ENCODE peak calls at places on chromosomes 16 and 17, in five cellular contexts. T, O, D, Y and X are unnamed samples.
A peak's percentile ranks its signal among the peaks of the same experiment; 100 is the strongest.

GRCh38 chr17:82528484-82529265 is 9.1 kb downstream of the FOXK2 start:
- DNase-seq in T (peak; percentile 94), D (no peak), O (no peak), Y (no peak), X (peak; percentile 77)

GRCh38 chr16:12271006-12271405 is 294.5 kb downstream of the SNX29 start:
- DNase-seq in Y (no peak), T (no peak), D (no peak), O (no peak), X (no peak)

GRCh38 chr17:31803494-31804213 is 55.4 kb downstream of the COPRS start:
- DNase-seq in O (no peak), D (no peak), Y (no peak), T (no peak), X (no peak)

GRCh38 chr16:12511308-12511707 is 292.4 kb downstream of the CPPED1 start:
- DNase-seq in O (no peak), Y (no peak), T (no peak), D (no peak), X (no peak)

GRCh38 chr17:246851-247421 is 65.5 kb upstream of the DOC2B start:
- DNase-seq in Y (no peak), D (no peak), T (peak; percentile 6), O (no peak), X (peak; percentile 41)

GRCh38 chr17:72378414-72379395 is 257.9 kb downstream of the SOX9 start:
- DNase-seq in T (no peak), D (no peak), Y (no peak), O (no peak), X (no peak)

GRCh38 chr17:46736100-46736499 is 82.4 kb downstream of the WNT3 start:
- DNase-seq in D (no peak), Y (no peak), T (no peak), O (no peak), X (no peak)

GRCh38 chr17:40173091-40173777 is 4.0 kb upstream of the RAPGEFL1 start:
- DNase-seq in O (no peak), T (no peak), D (no peak), Y (no peak), X (no peak)

GRCh38 chr17:48113201-48113676 is 5.7 kb downstream of the SNX11 start:
- DNase-seq in O (no peak), T (no peak), Y (peak; percentile 49), D (no peak), X (peak; percentile 66)

GRCh38 chr17:33667052-33667509 is 374.0 kb upstream of the ASIC2 start:
- DNase-seq in D (no peak), Y (no peak), O (no peak), T (no peak), X (no peak)

GRCh38 chr16:84058211-84058610 is 15.6 kb upstream of the SLC38A8 start:
- DNase-seq in D (no peak), O (no peak), Y (no peak), T (no peak), X (no peak)

GRCh38 chr17:7363311-7363710 is 8.4 kb downstream of the TMEM95 start:
- DNase-seq in Y (no peak), O (no peak), T (no peak), D (no peak), X (no peak)

GRCh38 chr16:85690469-85691064 is 1.8 kb upstream of the GINS2 start:
- DNase-seq in T (no peak), D (no peak), O (no peak), Y (no peak), X (peak; percentile 41)

GRCh38 chr17:46764709-46765401 is 53.6 kb downstream of the WNT3 start:
- DNase-seq in T (peak; percentile 77), O (peak; percentile 27), D (no peak), Y (no peak), X (peak; percentile 88)

GRCh38 chr16:3640632-3641501 is 13.6 kb upstream of the DNASE1 start:
- DNase-seq in T (no peak), O (no peak), D (no peak), Y (no peak), X (no peak)

GRCh38 chr16:75176926-75177325 is 28.6 kb downstream of the ZFP1 start:
- DNase-seq in D (no peak), Y (no peak), T (no peak), O (no peak), X (no peak)

GRCh38 chr16:75172578-75172977 is 24.3 kb downstream of the ZFP1 start:
- DNase-seq in D (no peak), O (no peak), T (no peak), Y (no peak), X (no peak)

GRCh38 chr16:75169899-75170405 is 21.6 kb downstream of the ZFP1 start:
- DNase-seq in Y (no peak), O (no peak), D (no peak), T (no peak), X (no peak)

GRCh38 chr16:75179208-75179607 is 27.8 kb downstream of the CTRB2 start:
- DNase-seq in Y (no peak), D (no peak), T (no peak), O (no peak), X (no peak)

DNA sequence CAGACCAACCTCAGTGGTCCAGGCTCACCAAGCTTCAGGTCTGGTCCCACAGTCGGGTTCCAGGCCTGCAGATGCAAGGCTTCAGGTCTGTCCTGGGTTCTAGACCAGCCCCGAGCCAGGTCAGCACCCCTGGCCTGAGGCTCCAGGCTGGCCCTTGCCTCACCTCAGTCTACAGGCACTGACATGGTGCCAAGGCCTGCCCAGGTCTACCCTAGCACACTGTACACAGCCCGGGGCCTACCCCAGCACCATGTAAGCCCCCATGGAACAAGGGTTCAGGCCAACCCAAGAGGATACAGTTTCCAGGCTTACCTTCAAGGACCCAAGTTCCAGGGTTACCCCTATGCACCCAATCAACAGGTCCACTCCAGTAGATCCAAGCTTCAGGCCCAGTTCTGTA is 26.8 kb downstream of the ZFP1 start:
- DNase-seq in Y (no peak), T (no peak), D (no peak), O (no peak), X (no peak)
- H3K9me3 ChIP-seq in Y (peaks cover 22% of the 10 kb centered on the region), T (peaks cover 12% of the 10 kb centered on the region), D (peaks cover 6% of the 10 kb centered on the region), O (peaks cover 35% of the 10 kb centered on the region), X (peaks cover 6% of the 10 kb centered on the region)

GRCh38 chr17:11300738-11301137 is 59.7 kb downstream of the SHISA6 start:
- DNase-seq in D (no peak), T (no peak), Y (no peak), O (no peak), X (no peak)
- H3K27ac ChIP-seq in D (no peak overlapping the region), T (no peak overlapping the region), Y (no peak overlapping the region), O (no peak overlapping the region), X (no peak overlapping the region)

GRCh38 chr17:74444406-74444805 is 12.5 kb downstream of the GPRC5C start:
- DNase-seq in O (no peak), D (peak; percentile 79), T (peak; percentile 81), Y (no peak), X (peak; percentile 88)

GRCh38 chr17:74445156-74445555 is 13.3 kb downstream of the GPRC5C start:
- DNase-seq in Y (no peak), D (no peak), T (no peak), O (no peak), X (no peak)

GRCh38 chr17:74448774-74449173 is 16.9 kb downstream of the GPRC5C start:
- DNase-seq in T (no peak), O (no peak), Y (no peak), D (no peak), X (no peak)

GRCh38 chr17:74447628-74448159 is 15.8 kb downstream of the GPRC5C start:
- DNase-seq in Y (no peak), T (no peak), D (no peak), O (no peak), X (no peak)

GRCh38 chr17:74446551-74447500 is 14.9 kb downstream of the GPRC5C start:
- DNase-seq in Y (no peak), T (peak; percentile 34), D (peak; percentile 73), O (no peak), X (peak; percentile 81)
- H3K27me3 ChIP-seq in Y (no peaks in the 10 kb centered on the region), T (no peaks in the 10 kb centered on the region), D (no peaks in the 10 kb centered on the region), O (no peaks in the 10 kb centered on the region), X (no peaks in the 10 kb centered on the region)

DNA sequence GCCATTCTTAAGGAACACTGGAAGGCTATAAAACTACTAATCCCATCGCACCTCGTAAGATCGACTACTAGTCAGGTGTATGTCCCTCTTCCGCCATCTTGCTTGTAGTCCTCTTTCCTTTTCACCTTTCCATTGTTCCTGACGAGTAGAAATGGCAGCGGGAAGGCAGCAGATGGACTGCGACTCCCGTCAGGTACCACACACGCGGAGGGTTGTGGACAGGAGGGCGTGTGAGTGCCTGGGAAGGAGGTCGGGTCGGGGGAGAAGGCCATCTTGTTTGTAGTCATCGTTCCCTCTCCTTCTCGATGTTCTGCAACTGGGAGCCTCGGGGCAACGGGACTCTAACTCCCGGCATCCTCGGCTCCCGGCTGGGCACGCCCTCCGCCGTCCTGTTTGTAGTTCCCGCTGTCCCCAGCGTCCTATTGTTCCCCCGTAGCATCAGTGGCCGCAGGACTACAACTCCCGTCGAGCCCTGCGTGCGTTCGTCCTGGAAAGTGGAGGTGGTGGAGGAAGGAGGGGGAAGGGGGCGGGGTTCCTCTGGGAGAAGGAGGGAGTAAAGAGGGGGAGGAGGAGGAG is 324 bp upstream of the FBXL19 start:
- DNase-seq in D (peak; percentile 99), O (peak; percentile 99), Y (peak; percentile 92), T (peak; percentile 100), X (peak; percentile 100)
- H3K9me3 ChIP-seq in D (no peaks in the 10 kb centered on the region), O (no peaks in the 10 kb centered on the region), Y (no peaks in the 10 kb centered on the region), T (no peaks in the 10 kb centered on the region), X (no peaks in the 10 kb centered on the region)

GRCh38 chr17:76273435-76273921 is 8.3 kb downstream of the UBALD2 start:
- DNase-seq in D (no peak), O (no peak), T (no peak), Y (no peak), X (no peak)

GRCh38 chr17:76270770-76271668 is 5.9 kb downstream of the UBALD2 start:
- DNase-seq in Y (no peak), O (no peak), D (no peak), T (no peak), X (no peak)

GRCh38 chr17:76273923-76274558 is 8.9 kb downstream of the UBALD2 start:
- DNase-seq in T (no peak), O (no peak), Y (no peak), D (no peak), X (no peak)

GRCh38 chr17:76271669-76272540 is 6.8 kb downstream of the UBALD2 start:
- DNase-seq in O (no peak), D (peak; percentile 48), T (peak; percentile 13), Y (peak; percentile 53), X (peak; percentile 70)

GRCh38 chr17:76272541-76273434 is 7.6 kb downstream of the UBALD2 start:
- DNase-seq in D (no peak), Y (peak; percentile 43), O (no peak), T (no peak), X (peak; percentile 77)
- H3K27ac ChIP-seq in D (no peak overlapping the region), Y (peak overlapping the region; percentile 75), O (no peak overlapping the region), T (no peak overlapping the region), X (no peak overlapping the region)